ENCODE peak calls at places on chromosomes 5 and 9, in ten cellular contexts. U is B cell, X is LNCaP clone FGC, E is heart left ventricle, H is MM.1S, S is endothelial cell, L is ovary, Z is HepG2, O is right atrium auricular region, Q is fibroblast of pulmonary artery. C is an unnamed sample.

GRCh38 chr5:139046551-139046950 is 151.6 kb downstream of the SIL1 start:
- DNase-seq in Z (no peak), X (no peak), E (no peak), O (no peak), L (no peak), U (no peak), H (no peak), S (no peak), Q (peak), C (no peak)

GRCh38 chr5:16618138-16618897 is 1.5 kb upstream of the RETREG1 start:
- DNase-seq in L (no peak), E (peak), O (no peak), X (no peak), S (no peak), U (peak), Q (no peak), Z (no peak), H (no peak), C (no peak)

GRCh38 chr9:27505744-27506161 is 18.3 kb upstream of the IFNK start:
- DNase-seq in O (no peak), S (no peak), L (no peak), U (no peak), Q (no peak), H (no peak), E (no peak), X (no peak), Z (no peak), C (no peak)

GRCh38 chr5:80933061-80933460 is 27.1 kb upstream of the RASGRF2 start:
- DNase-seq in Q (no peak), O (no peak), Z (no peak), L (no peak), X (no peak), H (no peak), E (no peak), S (no peak), U (no peak), C (no peak)

GRCh38 chr5:9034671-9035070 is 511.2 kb downstream of the SEMA5A start:
- DNase-seq in O (no peak), L (no peak), X (no peak), S (no peak), Q (peak), Z (no peak), H (no peak), U (no peak), E (no peak), C (no peak)

GRCh38 chr5:38285226-38285625 is 26.9 kb downstream of the EGFLAM start:
- DNase-seq in Z (no peak), H (no peak), L (no peak), E (no peak), X (no peak), U (no peak), O (no peak), Q (no peak), S (no peak), C (no peak)

GRCh38 chr9:119639287-119639955 is 270.2 kb upstream of the BRINP1 start:
- DNase-seq in Z (no peak), L (no peak), E (no peak), Q (peak), X (peak), U (no peak), S (peak), O (no peak), H (no peak), C (no peak)

GRCh38 chr5:180130291-180130869 is 58.8 kb upstream of the RNF130 start:
- DNase-seq in Q (no peak), X (no peak), U (peak), H (no peak), O (peak), S (no peak), L (no peak), Z (no peak), E (no peak), C (peak)

GRCh38 chr5:147455822-147456221 is 54.0 kb downstream of the DPYSL3 start:
- DNase-seq in E (no peak), L (no peak), Q (no peak), O (no peak), S (no peak), U (no peak), X (no peak), Z (no peak), H (no peak), C (no peak)

GRCh38 chr5:143403607-143404415 is at the start of gene NR3C1:
- DNase-seq in X (no peak), H (peak), L (peak), O (peak), S (peak), Q (peak), E (peak), U (peak), Z (peak), C (peak)

GRCh38 chr5:56516936-56517521 is 283.9 kb upstream of the ANKRD55 start:
- DNase-seq in H (no peak), Z (peak), L (no peak), U (no peak), E (no peak), O (no peak), S (no peak), Q (peak), X (no peak), C (no peak)

GRCh38 chr5:170533383-170533782 is 29.6 kb downstream of the KCNIP1 start:
- DNase-seq in O (no peak), Q (no peak), U (no peak), L (no peak), Z (no peak), H (no peak), E (no peak), S (no peak), X (no peak), C (no peak)

GRCh38 chr9:123335227-123335985 is 20.6 kb upstream of the CRB2 start:
- DNase-seq in X (no peak), Z (no peak), H (no peak), L (no peak), O (no peak), Q (peak), U (no peak), S (no peak), E (no peak), C (no peak)

GRCh38 chr9:133782157-133783130 is 44.3 kb upstream of the SARDH start:
- DNase-seq in S (peak), Q (peak), L (peak), Z (peak), O (peak), U (peak), H (peak), E (peak), X (peak), C (no peak)

GRCh38 chr5:32543291-32543690 is 42.1 kb upstream of the SUB1 start:
- DNase-seq in U (no peak), E (no peak), Q (peak), O (no peak), L (no peak), Z (no peak), S (no peak), X (no peak), H (no peak), C (no peak)

GRCh38 chr5:1731091-1731639 is 68.5 kb downstream of the MRPL36 start:
- DNase-seq in E (peak), L (no peak), Q (no peak), H (no peak), X (no peak), U (no peak), Z (no peak), S (peak), O (no peak), C (peak)

GRCh38 chr5:140106101-140106500 is 7.8 kb upstream of the PURA start:
- DNase-seq in L (no peak), Q (no peak), H (no peak), X (no peak), Z (no peak), U (no peak), E (no peak), S (no peak), O (no peak), C (no peak)

GRCh38 chr5:138873886-138874200 is 1.3 kb downstream of the LRRTM2 start:
- DNase-seq in X (no peak), Q (no peak), Z (no peak), S (no peak), E (no peak), L (no peak), O (no peak), U (no peak), H (no peak), C (no peak)

GRCh38 chr9:133186736-133187135 is 22.3 kb downstream of the OBP2B start:
- DNase-seq in Q (no peak), L (peak), X (no peak), O (no peak), H (no peak), Z (no peak), U (no peak), E (no peak), S (no peak), C (no peak)

GRCh38 chr5:132251220-132251725 is 6.2 kb upstream of the PDLIM4 start:
- DNase-seq in O (no peak), E (no peak), U (no peak), S (no peak), Z (no peak), Q (peak), X (no peak), H (no peak), L (no peak), C (peak)

GRCh38 chr5:91104062-91104448 is 279.1 kb downstream of the ARRDC3 start:
- DNase-seq in E (no peak), U (no peak), Q (no peak), O (no peak), Z (no peak), H (no peak), S (no peak), X (no peak), L (no peak), C (no peak)

GRCh38 chr5:91095786-91096380 is 287.2 kb downstream of the ARRDC3 start:
- DNase-seq in O (no peak), X (no peak), H (no peak), E (no peak), Z (no peak), L (no peak), S (no peak), U (no peak), Q (no peak), C (no peak)

GRCh38 chr5:91098581-91098980 is 284.5 kb downstream of the ARRDC3 start:
- DNase-seq in Q (no peak), L (no peak), S (no peak), E (no peak), O (no peak), X (no peak), H (no peak), U (no peak), Z (no peak), C (no peak)

GRCh38 chr5:91103353-91104061 is 279.6 kb downstream of the ARRDC3 start:
- DNase-seq in Z (no peak), U (no peak), E (no peak), S (no peak), H (no peak), L (no peak), X (no peak), Q (peak), O (no peak), C (no peak)

GRCh38 chr5:91101777-91102379 is 281.2 kb downstream of the ARRDC3 start:
- DNase-seq in E (peak), Q (peak), O (peak), L (peak), Z (peak), X (peak), U (peak), H (peak), S (peak), C (peak)
- TF ChIP-seq CTCF in E (peak), Q (peak), O (peak), L (peak), Z (peak), X (peak), U (peak), H (peak), S (peak), C (peak)

GRCh38 chr9:89593776-89594427 is 10.9 kb upstream of the GADD45G start:
- DNase-seq in S (peak), Z (peak), Q (peak), U (peak), E (peak), X (no peak), O (peak), L (no peak), H (peak), C (no peak)
- TF ChIP-seq CTCF in S (peak), Z (peak), Q (peak), U (peak), E (peak), X (peak), O (peak), L (no peak), H (peak), C (no peak)

GRCh38 chr5:67154518-67155206 is 41.9 kb downstream of the CD180 start:
- DNase-seq in U (no peak), Z (no peak), L (no peak), S (no peak), X (peak), O (no peak), E (peak), Q (no peak), H (no peak), C (no peak)

GRCh38 chr5:67153292-67153691 is 43.3 kb downstream of the CD180 start:
- DNase-seq in E (no peak), Z (peak), Q (no peak), X (no peak), H (no peak), L (no peak), U (no peak), O (no peak), S (no peak), C (no peak)

GRCh38 chr5:67149057-67149634 is 47.5 kb downstream of the CD180 start:
- DNase-seq in S (no peak), E (no peak), L (no peak), O (no peak), X (peak), Q (no peak), Z (no peak), U (no peak), H (no peak), C (no peak)

GRCh38 chr5:67149933-67150523 is 46.6 kb downstream of the CD180 start:
- DNase-seq in Q (peak), U (no peak), Z (no peak), E (no peak), O (no peak), X (no peak), H (no peak), S (no peak), L (no peak), C (no peak)

GRCh38 chr5:67152400-67152799 is 44.2 kb downstream of the CD180 start:
- DNase-seq in S (no peak), U (no peak), L (no peak), Z (no peak), Q (no peak), O (no peak), E (no peak), H (no peak), X (no peak), C (no peak)
- TF ChIP-seq CTCF in S (no peak), U (no peak), L (no peak), Z (no peak), Q (no peak), O (no peak), E (no peak), H (no peak), X (no peak), C (no peak)

DNA sequence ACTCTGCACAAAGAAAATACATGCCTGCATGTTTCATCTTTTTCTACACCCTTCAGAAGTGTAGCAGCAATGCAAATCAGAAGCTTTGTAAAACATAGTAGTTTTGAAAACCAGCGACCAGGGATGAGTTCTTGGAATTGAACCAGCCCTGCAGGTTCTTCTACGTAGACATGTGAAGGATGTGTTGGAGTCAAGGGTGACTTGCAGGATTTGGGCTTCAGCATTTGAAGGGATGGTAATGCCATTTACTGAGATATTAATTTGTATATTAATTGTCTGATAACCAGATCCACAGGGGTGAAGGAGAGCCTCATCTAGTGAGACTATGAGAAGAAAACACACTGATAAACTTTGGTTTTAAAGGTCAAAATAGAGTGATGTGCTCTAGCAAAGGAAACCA is 72.4 kb downstream of the KIAA1958 start:
- DNase-seq in O (no peak), E (no peak), Q (no peak), L (no peak), U (no peak), Z (no peak), H (no peak), X (no peak), S (no peak), C (no peak)
- TF ChIP-seq CTCF in O (no peak), E (no peak), Q (no peak), L (no peak), U (no peak), Z (no peak), H (no peak), X (no peak), S (no peak), C (no peak)

DNA sequence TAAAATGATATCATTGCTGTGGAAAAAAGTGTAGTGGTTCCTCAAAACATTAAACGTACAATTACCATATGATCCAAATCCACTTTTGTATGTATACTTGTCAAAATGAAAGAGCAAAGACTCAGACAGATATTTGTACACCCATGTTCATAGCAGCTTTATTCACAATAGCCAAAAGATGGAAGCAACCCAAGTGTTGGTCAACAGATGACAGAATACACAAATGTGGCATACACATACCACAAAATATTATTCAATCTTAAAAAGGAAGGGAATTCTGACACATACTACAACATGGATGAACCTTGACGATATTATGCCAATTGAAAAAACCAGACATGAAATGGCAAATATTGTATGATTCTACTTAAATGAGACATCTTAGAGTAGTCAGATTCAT is 524.5 kb upstream of the WWC1 start:
- DNase-seq in X (no peak), O (no peak), Q (no peak), U (no peak), E (no peak), L (no peak), S (no peak), Z (no peak), H (no peak), C (no peak)
- TF ChIP-seq CTCF in X (no peak), O (no peak), Q (no peak), U (no peak), E (no peak), L (no peak), S (no peak), Z (no peak), H (no peak), C (no peak)

GRCh38 chr5:95484421-95484820 is 70.4 kb downstream of the SKIC3 start:
- DNase-seq in E (no peak), Q (no peak), U (no peak), L (no peak), S (no peak), X (no peak), Z (no peak), H (no peak), O (no peak), C (no peak)
- TF ChIP-seq CTCF in E (no peak), Q (no peak), U (no peak), L (no peak), S (no peak), X (no peak), Z (no peak), H (no peak), O (no peak), C (no peak)

C was measured in coronary artery.